ENCODE peak calls at places on chromosomes 13 and 19, in five cellular contexts. F is heart right ventricle, J is PC-3, N is lung, H is left ventricle myocardium inferior. C is an unnamed sample.

GRCh38 chr19:11073568-11073967 is 15.7 kb upstream of the LDLR start:
- DNase-seq in F (no peak), N (no peak), H (no peak), J (no peak), C (no peak)

GRCh38 chr19:1555802-1556638 is 12.1 kb downstream of the MEX3D start:
- DNase-seq in N (no peak), H (no peak), J (no peak), F (no peak), C (no peak)

GRCh38 chr19:27780367-27781065 is 1432.4 kb downstream of the UQCRFS1 start:
- DNase-seq in F (no peak), H (no peak), N (no peak), J (no peak), C (no peak)

GRCh38 chr19:39671739-39672363 is 16.1 kb downstream of the LGALS16 start:
- DNase-seq in J (peak; percentile 70), N (peak; percentile 36), H (no peak), F (no peak), C (no peak)

GRCh38 chr19:1001538-1002166 is 1.4 kb downstream of the GRIN3B start:
- DNase-seq in J (peak; percentile 41), H (no peak), N (peak; percentile 56), F (peak; percentile 68), C (no peak)

GRCh38 chr13:32639502-32640105 is 53.4 kb downstream of the PDS5B start:
- DNase-seq in N (no peak), J (peak; percentile 57), H (no peak), F (no peak), C (no peak)

GRCh38 chr19:16457954-16458331 is 13.8 kb downstream of the EPS15L1 start:
- DNase-seq in H (peak; percentile 60), F (peak; percentile 50), N (no peak), J (no peak), C (no peak)

GRCh38 chr13:75480691-75481175 is 1.2 kb downstream of the TBC1D4 start:
- DNase-seq in N (peak; percentile 77), F (peak; percentile 59), J (peak; percentile 87), H (peak; percentile 44), C (peak; percentile 54)

GRCh38 chr19:10503002-10503789 is at the start of gene KEAP1:
- DNase-seq in H (peak; percentile 45), N (peak; percentile 41), J (peak; percentile 35), F (peak; percentile 45), C (no peak)

GRCh38 chr19:11767633-11768133 is 883 bp downstream of the ZNF441 start:
- DNase-seq in J (peak; percentile 43), F (peak; percentile 23), N (peak; percentile 48), H (peak; percentile 17), C (peak; percentile 80)

GRCh38 chr13:80873589-80873988 is 532.7 kb upstream of the SPRY2 start:
- DNase-seq in J (peak; percentile 7), F (no peak), H (no peak), N (no peak), C (no peak)

GRCh38 chr19:17108453-17108784 is 32.8 kb downstream of the MYO9B start:
- DNase-seq in N (no peak), F (no peak), J (no peak), H (no peak), C (no peak)

GRCh38 chr19:4379383-4380253 is 20.7 kb downstream of the SH3GL1 start:
- DNase-seq in N (peak; percentile 81), F (no peak), H (no peak), J (peak; percentile 91), C (peak; percentile 87)

GRCh38 chr13:80235131-80235530 is 105.8 kb downstream of the SPRY2 start:
- DNase-seq in J (peak; percentile 53), N (no peak), F (no peak), H (no peak), C (no peak)

GRCh38 chr13:49455016-49455398 is 10.9 kb downstream of the SETDB2 start:
- DNase-seq in J (no peak), N (no peak), H (no peak), F (no peak), C (no peak)

GRCh38 chr13:43132228-43132627 is 108.8 kb downstream of the DNAJC15 start:
- DNase-seq in J (peak; percentile 73), N (no peak), F (no peak), H (no peak), C (no peak)

GRCh38 chr13:35596299-35596698 is 119.8 kb upstream of the MAB21L1 start:
- DNase-seq in F (no peak), H (no peak), J (no peak), N (no peak), C (no peak)

GRCh38 chr13:110323172-110323851 is 16.2 kb downstream of the COL4A2 start:
- DNase-seq in H (no peak), J (peak; percentile 73), F (no peak), N (no peak), C (no peak)

GRCh38 chr19:53015159-53015558 is 1.4 kb downstream of the ERVV-1 start:
- DNase-seq in N (no peak), J (no peak), F (no peak), H (no peak), C (no peak)

DNA sequence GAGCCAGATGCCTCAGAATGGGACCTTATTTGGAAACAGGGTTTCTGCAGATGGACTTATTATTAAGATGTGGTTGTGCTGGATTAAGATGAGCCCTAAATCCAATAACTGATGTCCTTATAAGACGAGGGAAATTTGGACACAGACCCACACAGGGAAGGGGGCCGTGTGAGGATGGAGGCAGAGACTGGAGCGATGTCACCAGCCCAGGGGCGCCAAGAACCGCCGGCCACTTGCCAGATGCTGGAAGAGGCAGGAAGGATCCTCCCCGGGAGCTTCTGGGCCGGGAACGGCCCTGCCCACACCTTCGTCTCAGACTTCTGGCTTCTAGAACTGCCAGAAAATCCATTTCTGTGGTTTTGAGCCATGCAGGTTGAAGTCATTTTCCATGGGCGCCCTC is 26.6 kb downstream of the GNG7 start:
- DNase-seq in H (peak; percentile 38), N (no peak), J (no peak), F (no peak), C (no peak)
- H3K27ac ChIP-seq in H (peak overlapping the region; percentile 90), N (no peak overlapping the region), J (no peak overlapping the region), F (peak overlapping the region; percentile 72), C (no peak overlapping the region)

DNA sequence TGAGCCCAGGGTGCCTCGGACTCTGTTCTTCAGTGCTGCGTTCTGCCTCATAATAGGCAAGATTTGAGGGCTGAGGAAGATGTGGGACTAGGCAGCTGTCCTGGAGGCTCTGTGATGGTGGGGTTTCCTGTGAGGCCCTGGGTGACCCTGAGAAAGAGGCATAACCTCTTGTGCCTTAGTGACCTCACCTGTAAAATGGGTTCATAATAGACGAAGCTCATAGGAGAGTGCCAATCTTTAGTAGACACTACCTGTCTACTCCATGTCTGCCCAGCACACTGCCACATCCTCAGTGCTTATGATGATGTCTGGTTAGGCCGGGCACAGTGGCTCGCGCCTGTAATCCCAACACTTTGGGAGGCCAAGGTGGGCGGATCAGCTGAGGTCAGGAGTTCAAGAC is 23.4 kb downstream of the RRAS start:
- DNase-seq in J (no peak), H (no peak), F (no peak), N (no peak), C (no peak)
- H3K36me3 ChIP-seq in J (peaks cover 34% of the 10 kb centered on the region), H (peaks cover 63% of the 10 kb centered on the region), F (peaks cover 4% of the 10 kb centered on the region), N (peaks cover 53% of the 10 kb centered on the region), C (peaks cover 11% of the 10 kb centered on the region)

GRCh38 chr19:41554902-41555301 is 21.1 kb upstream of the CEACAM21 start:
- DNase-seq in F (no peak), H (no peak), J (no peak), N (no peak), C (no peak)

GRCh38 chr19:41553804-41554203 is 22.2 kb upstream of the CEACAM21 start:
- DNase-seq in N (no peak), F (no peak), J (no peak), H (no peak), C (no peak)

GRCh38 chr19:41551711-41552110 is 24.3 kb upstream of the CEACAM21 start:
- DNase-seq in N (no peak), F (no peak), J (no peak), H (no peak), C (no peak)

GRCh38 chr19:41552558-41552957 is 23.4 kb upstream of the CEACAM21 start:
- DNase-seq in J (no peak), N (no peak), F (no peak), H (no peak), C (no peak)

DNA sequence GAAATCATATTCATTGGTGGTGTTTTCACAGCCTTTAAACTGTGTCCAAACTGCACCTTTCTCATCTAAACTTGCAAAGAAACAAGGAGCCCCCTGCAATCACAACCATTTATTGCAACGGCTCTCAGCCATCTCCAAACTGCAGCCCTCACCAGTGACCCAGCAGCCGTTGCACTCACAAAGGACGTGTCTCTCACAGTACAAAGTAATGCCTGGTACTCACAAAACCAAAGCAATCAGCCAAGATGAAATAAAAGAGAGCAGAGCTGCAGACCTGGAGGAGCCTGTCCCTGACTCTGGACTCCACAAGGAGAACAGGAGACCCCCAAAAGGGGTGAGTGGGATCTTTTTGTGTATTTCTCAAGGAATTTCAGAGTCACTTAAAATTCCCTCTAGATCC is 20.2 kb upstream of the CEACAM21 start:
- DNase-seq in H (no peak), F (no peak), J (no peak), N (no peak), C (no peak)
- H3K27ac ChIP-seq in H (peak overlapping the region; percentile 12), F (peak overlapping the region; percentile 41), J (no peak overlapping the region), N (no peak overlapping the region), C (no peak overlapping the region)

GRCh38 chr13:19634129-19634740 is 776 bp downstream of the MPHOSPH8 start:
- DNase-seq in J (peak; percentile 46), N (no peak), H (no peak), F (no peak), C (no peak)

GRCh38 chr13:19632915-19633339 is 532 bp upstream of the MPHOSPH8 start:
- DNase-seq in N (no peak), J (no peak), H (no peak), F (no peak), C (no peak)

GRCh38 chr13:19633340-19634128 is at the start of gene MPHOSPH8:
- DNase-seq in F (peak; percentile 93), N (peak; percentile 95), H (peak; percentile 95), J (peak; percentile 98), C (peak; percentile 96)
- H3K36me3 ChIP-seq in F (no peaks in the 10 kb centered on the region), N (no peaks in the 10 kb centered on the region), H (no peaks in the 10 kb centered on the region), J (peaks cover 10% of the 10 kb centered on the region), C (no peaks in the 10 kb centered on the region)

C was measured in right lobe of liver.